ENCODE peak calls at places on chromosomes 3 and 15, in ten cellular contexts. R, T, X, S, C, Z, J, I, O and M are unnamed samples.

GRCh38 chr15:38217788-38218609 is 34.6 kb upstream of the SPRED1 start:
- DNase-seq in R (no peak), T (no peak), X (no peak), S (no peak), C (no peak), Z (no peak), J (no peak), I (no peak), O (no peak), M (no peak)

GRCh38 chr3:141659821-141660597 is 78.1 kb upstream of the RNF7 start:
- DNase-seq in R (peak), T (no peak), X (peak), S (peak), C (no peak), Z (no peak), J (no peak), I (no peak), O (peak), M (no peak)

GRCh38 chr3:72194464-72194857 is 409.5 kb upstream of the PROK2 start:
- DNase-seq in R (no peak), T (no peak), X (no peak), S (no peak), C (no peak), Z (no peak), J (no peak), I (no peak), O (no peak), M (no peak)

GRCh38 chr15:100694381-100695012 is 92.1 kb downstream of the ASB7 start:
- DNase-seq in R (no peak), T (no peak), X (no peak), S (no peak), C (no peak), Z (no peak), J (no peak), I (no peak), O (no peak), M (no peak)

GRCh38 chr3:168951884-168952283 is 711.6 kb downstream of the MECOM start:
- DNase-seq in R (peak), T (no peak), X (no peak), S (no peak), C (no peak), Z (no peak), J (no peak), I (no peak), O (no peak), M (no peak)

GRCh38 chr3:29291262-29291981 is 10.6 kb downstream of the RBMS3 start:
- DNase-seq in R (no peak), T (no peak), X (peak), S (no peak), C (no peak), Z (no peak), J (no peak), I (no peak), O (no peak), M (no peak)

GRCh38 chr3:183468424-183468823 is 40.0 kb upstream of the MCF2L2 start:
- DNase-seq in R (no peak), T (no peak), X (no peak), S (no peak), C (no peak), Z (peak), J (no peak), I (no peak), O (no peak), M (no peak)

GRCh38 chr3:194275721-194276120 is 75.4 kb downstream of the CPN2 start:
- DNase-seq in R (no peak), T (no peak), X (no peak), S (peak), C (no peak), Z (no peak), J (no peak), I (no peak), O (no peak), M (no peak)

GRCh38 chr15:62135532-62136134 is 29.5 kb downstream of the C2CD4B start:
- DNase-seq in R (peak), T (no peak), X (peak), S (no peak), C (no peak), Z (no peak), J (no peak), I (peak), O (no peak), M (no peak)

GRCh38 chr3:37862219-37862711 is 585 bp downstream of the CTDSPL start:
- DNase-seq in R (peak), T (peak), X (no peak), S (peak), C (no peak), Z (no peak), J (peak), I (no peak), O (no peak), M (no peak)

GRCh38 chr3:142013331-142013730 is 136.0 kb downstream of the TFDP2 start:
- DNase-seq in R (no peak), T (no peak), X (no peak), S (no peak), C (no peak), Z (no peak), J (no peak), I (no peak), O (no peak), M (no peak)